ENCODE peak calls at places on chromosomes 13 and 19, in nine cellular contexts. M is T1000; J is nucleus accumbens; D is aorta; I is NCI-H460; P is stimulated activated CD4-positive, alpha-beta T cell treated with anti-CD3 and anti-CD28 coated beads, Interleukin-1b, Interleukin-23, amount 100 ng/mL, for 24 hours; Y is activated naive CD4-positive, alpha-beta T cell treated with Interleukin-2 at 50 U/mL for 16 hours; E is GM20000; S is iPS-NIHi11. W is an unnamed sample.

GRCh38 chr19:48965033-48965805 is at the start of gene FTL:
- DNase-seq in P (peak; percentile 79), E (peak; percentile 97), D (peak; percentile 99), M (peak; percentile 94), J (peak; percentile 98), S (peak; percentile 95), I (peak; percentile 94), Y (peak; percentile 92), W (peak; percentile 77)

GRCh38 chr13:21458457-21458815 is 667 bp downstream of the ZDHHC20 start:
- DNase-seq in Y (peak; percentile 53), S (peak; percentile 66), M (no peak), J (no peak), E (peak; percentile 77), P (peak; percentile 30), I (no peak), D (no peak), W (peak; percentile 42)

GRCh38 chr13:112791662-112792440 is 102.0 kb downstream of the ATP11A start:
- DNase-seq in M (no peak), P (no peak), I (no peak), D (no peak), J (no peak), S (no peak), Y (no peak), E (no peak), W (no peak)

GRCh38 chr19:11693505-11694499 is 44.9 kb downstream of the ZNF823 start:
- DNase-seq in S (peak; percentile 34), E (no peak), D (no peak), I (no peak), J (no peak), Y (no peak), M (peak; percentile 72), P (no peak), W (no peak)

GRCh38 chr19:38298841-38299680 is 5.0 kb upstream of the C19orf33 start:
- DNase-seq in D (no peak), M (no peak), Y (no peak), J (no peak), I (no peak), E (no peak), P (no peak), S (no peak), W (no peak)

GRCh38 chr19:2016041-2016807 is 710 bp upstream of the BTBD2 start:
- DNase-seq in D (peak; percentile 88), J (peak; percentile 87), M (peak; percentile 73), Y (peak; percentile 56), I (peak; percentile 68), E (peak; percentile 91), S (peak; percentile 80), P (peak; percentile 16), W (no peak)

GRCh38 chr19:49120325-49120683 is 960 bp downstream of the PPFIA3 start:
- DNase-seq in D (no peak), M (no peak), S (no peak), Y (no peak), I (no peak), P (no peak), E (no peak), J (no peak), W (no peak)

GRCh38 chr13:102693781-102694180 is 1.1 kb downstream of the METTL21C start:
- DNase-seq in I (no peak), S (no peak), J (no peak), Y (no peak), P (no peak), E (no peak), M (no peak), D (no peak), W (no peak)

GRCh38 chr13:39397221-39397620 is 205.8 kb downstream of the LHFPL6 start:
- DNase-seq in P (no peak), D (no peak), M (no peak), J (no peak), E (no peak), S (no peak), I (no peak), Y (no peak), W (no peak)

GRCh38 chr19:39146091-39146490 is 20.5 kb downstream of the PAK4 start:
- DNase-seq in J (no peak), P (no peak), E (no peak), M (no peak), Y (no peak), D (no peak), S (no peak), I (no peak), W (no peak)

GRCh38 chr13:30301827-30302226 is 5.5 kb downstream of the KATNAL1 start:
- DNase-seq in Y (no peak), J (no peak), P (no peak), D (no peak), E (no peak), I (no peak), S (no peak), M (no peak), W (no peak)

GRCh38 chr19:56504581-56504980 is 3.1 kb upstream of the ZNF471 start:
- DNase-seq in J (no peak), P (no peak), S (no peak), E (no peak), D (no peak), M (no peak), Y (no peak), I (no peak), W (no peak)

GRCh38 chr19:18588611-18589379 is at the start of gene REX1BD:
- DNase-seq in Y (peak; percentile 87), J (peak; percentile 65), E (peak; percentile 93), I (peak; percentile 54), S (peak; percentile 87), D (peak; percentile 95), P (peak; percentile 81), M (peak; percentile 63), W (peak; percentile 89)

GRCh38 chr19:6925801-6926751 is 38.7 kb downstream of the ADGRE1 start:
- DNase-seq in E (peak; percentile 34), I (no peak), P (peak; percentile 7), D (no peak), S (no peak), M (no peak), J (no peak), Y (peak; percentile 17), W (peak; percentile 9)

GRCh38 chr19:32165176-32165575 is 180.2 kb upstream of the ZNF507 start:
- DNase-seq in Y (no peak), J (no peak), P (no peak), D (no peak), S (no peak), M (no peak), I (no peak), E (no peak), W (no peak)

GRCh38 chr13:102799544-102800144 is 725 bp downstream of the BIVM start:
- DNase-seq in D (peak; percentile 60), I (no peak), S (peak; percentile 36), E (peak; percentile 58), M (no peak), Y (no peak), P (no peak), J (peak; percentile 51), W (peak; percentile 13)

GRCh38 chr19:56310462-56310861 is 4.2 kb downstream of the ZSCAN5A start:
- DNase-seq in I (no peak), P (no peak), Y (no peak), E (no peak), J (no peak), D (no peak), S (no peak), M (no peak), W (no peak)

GRCh38 chr13:28819748-28820098 is 416 bp upstream of the MTUS2 start:
- DNase-seq in Y (peak; percentile 60), J (no peak), S (peak; percentile 93), E (peak; percentile 88), D (peak; percentile 74), I (peak; percentile 40), M (no peak), P (peak; percentile 32), W (peak; percentile 68)

GRCh38 chr19:11251217-11251616 is 11.1 kb downstream of the DOCK6 start:
- DNase-seq in I (no peak), J (no peak), Y (no peak), E (no peak), P (no peak), S (no peak), M (no peak), D (no peak), W (no peak)

GRCh38 chr13:41854758-41855157 is 106.2 kb downstream of the VWA8 start:
- DNase-seq in E (no peak), D (no peak), M (no peak), I (no peak), Y (no peak), P (no peak), J (no peak), S (no peak), W (no peak)

GRCh38 chr19:18000480-18000980 is 7.4 kb upstream of the ARRDC2 start:
- DNase-seq in P (no peak), D (no peak), M (no peak), S (no peak), J (no peak), E (no peak), Y (no peak), I (no peak), W (no peak)

GRCh38 chr19:10417598-10418280 is 2.6 kb upstream of the PDE4A start:
- DNase-seq in D (no peak), M (no peak), E (no peak), P (no peak), Y (no peak), I (no peak), J (no peak), S (peak; percentile 42), W (no peak)

GRCh38 chr19:54030895-54031586 is 32.7 kb downstream of the VSTM1 start:
- DNase-seq in J (no peak), I (no peak), P (no peak), Y (no peak), E (no peak), M (no peak), D (no peak), S (no peak), W (no peak)

GRCh38 chr19:53521373-53522202 is 16.4 kb upstream of the ZNF331 start:
- DNase-seq in P (no peak), Y (no peak), D (peak; percentile 57), M (no peak), I (no peak), S (no peak), E (no peak), J (no peak), W (peak; percentile 21)